ENCODE peak calls at places on chromosomes 13 and 19, in six cellular contexts. J is sigmoid colon; X is heart left ventricle; K is effector memory CD4-positive, alpha-beta T cell; P is lower lobe of right lung; O is stomach. M is an unnamed sample.
A peak's percentile ranks its signal among the peaks of the same experiment; 100 is the strongest.

GRCh38 chr19:887599-887998 is 5.4 kb downstream of the MED16 start:
- DNase-seq in J (no peak), X (no peak), K (no peak), P (no peak), O (no peak), M (no peak)

GRCh38 chr19:33872445-33873320 is 76.0 kb downstream of the KCTD15 start:
- DNase-seq in J (no peak), X (no peak), K (no peak), P (no peak), O (no peak), M (no peak)

GRCh38 chr19:30074741-30075460 is 132.9 kb downstream of the URI1 start:
- DNase-seq in J (peak; percentile 63), X (no peak), K (no peak), P (no peak), O (no peak), M (no peak)

GRCh38 chr13:72638059-72638815 is 89.2 kb downstream of the MZT1 start:
- DNase-seq in J (no peak), X (no peak), K (no peak), P (no peak), O (no peak), M (no peak)

GRCh38 chr19:45428385-45429231 is 4.9 kb upstream of the ERCC1 start:
- DNase-seq in J (peak; percentile 84), X (peak; percentile 86), K (no peak), P (peak; percentile 52), O (peak; percentile 38), M (peak; percentile 78)

GRCh38 chr13:105446197-105446596 is 1089.3 kb downstream of the EFNB2 start:
- DNase-seq in J (no peak), X (no peak), K (no peak), P (no peak), O (no peak), M (no peak)

GRCh38 chr13:50275392-50276063 is 260.3 kb downstream of the KCNRG start:
- DNase-seq in J (no peak), X (no peak), K (no peak), P (no peak), O (no peak), M (no peak)

GRCh38 chr19:20245309-20245708 is 78.3 kb downstream of the ZNF486 start:
- DNase-seq in J (no peak), X (no peak), K (no peak), P (no peak), O (no peak), M (no peak)

GRCh38 chr13:31274345-31274870 is 74.6 kb downstream of the B3GLCT start:
- DNase-seq in J (no peak), X (peak; percentile 34), K (no peak), P (no peak), O (no peak), M (no peak)

GRCh38 chr19:15436826-15437110 is 13.0 kb downstream of the WIZ start:
- DNase-seq in J (no peak), X (no peak), K (no peak), P (no peak), O (no peak), M (no peak)

GRCh38 chr19:41958367-41959055 is 610 bp downstream of the RABAC1 start:
- DNase-seq in J (peak; percentile 90), X (peak; percentile 87), K (peak; percentile 77), P (peak; percentile 92), O (peak; percentile 93), M (peak; percentile 84)

GRCh38 chr19:34084396-34085145 is 87.7 kb upstream of the LSM14A start:
- DNase-seq in J (no peak), X (no peak), K (no peak), P (no peak), O (no peak), M (no peak)

GRCh38 chr19:16508546-16508945 is 12.4 kb downstream of the C19orf44 start:
- DNase-seq in J (no peak), X (no peak), K (no peak), P (no peak), O (no peak), M (no peak)

GRCh38 chr19:19539738-19540703 is 2.0 kb downstream of the CILP2 start:
- DNase-seq in J (peak; percentile 64), X (peak; percentile 66), K (peak; percentile 67), P (peak; percentile 82), O (peak; percentile 69), M (peak; percentile 76)

GRCh38 chr19:18746393-18747167 is 44.5 kb downstream of the COMP start:
- DNase-seq in J (no peak), X (no peak), K (no peak), P (no peak), O (no peak), M (no peak)

GRCh38 chr19:29622191-29623070 is 16.3 kb downstream of the POP4 start:
- DNase-seq in J (no peak), X (no peak), K (no peak), P (no peak), O (no peak), M (no peak)

GRCh38 chr19:7455600-7456296 is 33.1 kb downstream of the PEX11G start:
- DNase-seq in J (no peak), X (no peak), K (no peak), P (no peak), O (no peak), M (no peak)
- H3K27ac ChIP-seq in J (no peak overlapping the region), X (no peak overlapping the region), K (no peak overlapping the region), P (no peak overlapping the region), O (no peak overlapping the region), M (no peak overlapping the region)

GRCh38 chr19:46625731-46626130 is 842 bp upstream of the PTGIR start:
- DNase-seq in J (no peak), X (peak; percentile 51), K (no peak), P (no peak), O (no peak), M (no peak)
- H3K4me1 ChIP-seq in J (peaks cover 45% of the 10 kb centered on the region), X (peaks cover 59% of the 10 kb centered on the region), K (peaks cover 7% of the 10 kb centered on the region), P (peaks cover 42% of the 10 kb centered on the region), O (peaks cover 66% of the 10 kb centered on the region), M (peaks cover 4% of the 10 kb centered on the region)

GRCh38 chr13:41133951-41134350 is 1.3 kb upstream of the KBTBD6 start:
- DNase-seq in J (no peak), X (no peak), K (no peak), P (no peak), O (no peak), M (no peak)
- H3K4me3 ChIP-seq in J (no peak overlapping the region), X (no peak overlapping the region), K (no peak overlapping the region), P (no peak overlapping the region), O (no peak overlapping the region), M (no peak overlapping the region)

GRCh38 chr13:106919093-106919492 is 351.2 kb upstream of the ARGLU1 start:
- DNase-seq in J (no peak), X (no peak), K (no peak), P (no peak), O (no peak), M (no peak)
- H3K27ac ChIP-seq in J (no peak overlapping the region), X (peak overlapping the region; percentile 98), K (no peak overlapping the region), P (peak overlapping the region; percentile 90), O (peak overlapping the region; percentile 78), M (peak overlapping the region; percentile 81)

GRCh38 chr19:46714523-46715106 is 2.3 kb downstream of the PRKD2 start:
- DNase-seq in J (no peak), X (no peak), K (no peak), P (no peak), O (no peak), M (no peak)

GRCh38 chr19:46716672-46717033 is 261 bp downstream of the PRKD2 start:
- DNase-seq in J (no peak), X (no peak), K (no peak), P (no peak), O (no peak), M (no peak)

GRCh38 chr19:46717034-46717715 is at the start of gene PRKD2:
- DNase-seq in J (peak; percentile 96), X (peak; percentile 93), K (peak; percentile 80), P (peak; percentile 92), O (peak; percentile 93), M (peak; percentile 93)

GRCh38 chr19:46715620-46716012 is 1.3 kb downstream of the PRKD2 start:
- DNase-seq in J (peak; percentile 67), X (no peak), K (no peak), P (peak; percentile 32), O (no peak), M (no peak)

DNA sequence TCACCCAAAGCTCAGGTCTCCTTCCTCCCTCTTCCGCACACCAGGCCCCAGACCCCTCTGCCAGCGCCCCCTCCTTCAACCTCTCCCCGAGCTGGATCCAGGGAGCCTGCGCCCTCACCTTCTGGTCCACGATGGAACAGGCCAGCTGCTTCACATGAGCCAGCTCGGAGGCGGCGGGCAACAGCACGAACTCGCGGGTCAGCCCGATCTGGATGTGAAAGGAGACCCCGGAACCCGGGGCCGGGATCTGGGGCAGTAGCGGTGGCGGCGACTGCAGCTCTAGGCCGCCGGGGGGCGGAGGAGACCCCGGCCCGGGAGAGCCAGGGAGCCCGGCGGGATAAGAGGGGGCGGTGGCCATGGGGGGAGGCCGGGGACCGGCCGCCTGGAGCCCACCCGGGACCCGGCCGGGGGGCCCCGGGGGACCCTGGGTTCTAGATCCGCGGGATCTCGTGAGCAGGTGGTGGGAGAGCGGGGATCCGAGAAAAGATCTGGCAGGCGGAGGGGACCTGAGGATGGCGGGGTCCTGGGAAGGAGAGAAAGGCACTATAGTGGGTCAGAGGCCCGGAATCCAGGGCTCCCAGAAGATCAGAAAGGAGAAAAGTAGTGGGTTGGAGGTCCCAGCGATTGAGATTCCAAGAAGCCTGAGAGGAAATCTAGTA is 772 bp downstream of the PRKD2 start:
- DNase-seq in J (peak; percentile 77), X (no peak), K (no peak), P (peak; percentile 56), O (peak; percentile 39), M (no peak)
- H3K4me1 ChIP-seq in J (peaks cover 28% of the 10 kb centered on the region), X (peaks cover 38% of the 10 kb centered on the region), K (peaks cover 40% of the 10 kb centered on the region), P (peaks cover 50% of the 10 kb centered on the region), O (peaks cover 43% of the 10 kb centered on the region), M (peaks cover 18% of the 10 kb centered on the region)

GRCh38 chr13:27022571-27023311 is 148.9 kb downstream of the USP12 start:
- DNase-seq in J (peak; percentile 85), X (no peak), K (no peak), P (no peak), O (peak; percentile 49), M (no peak)
- H3K4me3 ChIP-seq in J (no peak overlapping the region), X (no peak overlapping the region), K (no peak overlapping the region), P (no peak overlapping the region), O (no peak overlapping the region), M (no peak overlapping the region)

GRCh38 chr13:79915386-79915785 is 425.5 kb downstream of the SPRY2 start:
- DNase-seq in J (no peak), X (no peak), K (no peak), P (no peak), O (no peak), M (no peak)
- H3K27ac ChIP-seq in J (no peak overlapping the region), X (no peak overlapping the region), K (no peak overlapping the region), P (no peak overlapping the region), O (no peak overlapping the region), M (no peak overlapping the region)

M was measured in psoas muscle.